ENCODE peak calls at places on chromosome 18, in eight cellular contexts. One of them, this sample, is unnamed. For H3K9me3, the result is how much of the 10 kb centered on the place peaks cover.

GRCh38 chr18:62131305-62131909 is 55.4 kb downstream of the PIGN start:
- DNase-seq in A549: peak
- DNase-seq in K562: peak
- DNase-seq in MM.1S: peak
- DNase-seq in left ventricle myocardium inferior: no peak
- DNase-seq in body of pancreas: peak
- DNase-seq in sigmoid colon: peak
- DNase-seq in esophagus squamous epithelium: no peak
- DNase-seq in this sample: peak

GRCh38 chr18:74342416-74343043 is 26.9 kb downstream of the C18orf63 start:
- DNase-seq in A549: peak
- DNase-seq in K562: peak
- DNase-seq in MM.1S: peak
- DNase-seq in left ventricle myocardium inferior: no peak
- DNase-seq in body of pancreas: peak
- DNase-seq in sigmoid colon: no peak
- DNase-seq in esophagus squamous epithelium: no peak
- DNase-seq in this sample: no peak

GRCh38 chr18:75253784-75254183 is 43.2 kb downstream of the TSHZ1 start:
- DNase-seq in A549: no peak
- DNase-seq in K562: no peak
- DNase-seq in MM.1S: no peak
- DNase-seq in left ventricle myocardium inferior: no peak
- DNase-seq in body of pancreas: no peak
- DNase-seq in sigmoid colon: no peak
- DNase-seq in esophagus squamous epithelium: no peak
- DNase-seq in this sample: no peak

GRCh38 chr18:58592223-58593214 is 36.4 kb downstream of the ALPK2 start:
- DNase-seq in A549: no peak
- DNase-seq in K562: no peak
- DNase-seq in MM.1S: no peak
- DNase-seq in left ventricle myocardium inferior: no peak
- DNase-seq in body of pancreas: no peak
- DNase-seq in sigmoid colon: no peak
- DNase-seq in esophagus squamous epithelium: no peak
- DNase-seq in this sample: no peak

GRCh38 chr18:22106536-22107292 is 62.7 kb upstream of the GATA6 start:
- DNase-seq in A549: peak
- DNase-seq in K562: peak
- DNase-seq in MM.1S: no peak
- DNase-seq in left ventricle myocardium inferior: no peak
- DNase-seq in body of pancreas: peak
- DNase-seq in sigmoid colon: no peak
- DNase-seq in esophagus squamous epithelium: no peak
- DNase-seq in this sample: no peak

GRCh38 chr18:3401669-3402620 is 48.0 kb upstream of the TGIF1 start:
- DNase-seq in A549: no peak
- DNase-seq in K562: no peak
- DNase-seq in MM.1S: no peak
- DNase-seq in left ventricle myocardium inferior: no peak
- DNase-seq in body of pancreas: no peak
- DNase-seq in sigmoid colon: no peak
- DNase-seq in esophagus squamous epithelium: no peak
- DNase-seq in this sample: no peak

GRCh38 chr18:1806884-1807615 is 764.3 kb downstream of the METTL4 start:
- DNase-seq in A549: no peak
- DNase-seq in K562: no peak
- DNase-seq in MM.1S: no peak
- DNase-seq in left ventricle myocardium inferior: no peak
- DNase-seq in body of pancreas: no peak
- DNase-seq in sigmoid colon: no peak
- DNase-seq in esophagus squamous epithelium: no peak
- DNase-seq in this sample: no peak

GRCh38 chr18:79573921-79574491 is 105.6 kb upstream of the CTDP1 start:
- DNase-seq in A549: no peak
- DNase-seq in K562: no peak
- DNase-seq in MM.1S: no peak
- DNase-seq in left ventricle myocardium inferior: no peak
- DNase-seq in body of pancreas: peak
- DNase-seq in sigmoid colon: peak
- DNase-seq in esophagus squamous epithelium: no peak
- DNase-seq in this sample: no peak

GRCh38 chr18:66495844-66496243 is 108.0 kb downstream of the CDH19 start:
- DNase-seq in A549: peak
- DNase-seq in K562: peak
- DNase-seq in MM.1S: peak
- DNase-seq in left ventricle myocardium inferior: peak
- DNase-seq in body of pancreas: peak
- DNase-seq in sigmoid colon: no peak
- DNase-seq in esophagus squamous epithelium: no peak
- DNase-seq in this sample: peak

GRCh38 chr18:21997207-21998143 is 171.9 kb upstream of the GATA6 start:
- DNase-seq in A549: peak
- DNase-seq in K562: peak
- DNase-seq in MM.1S: peak
- DNase-seq in left ventricle myocardium inferior: no peak
- DNase-seq in body of pancreas: peak
- DNase-seq in sigmoid colon: no peak
- DNase-seq in esophagus squamous epithelium: no peak
- DNase-seq in this sample: no peak

GRCh38 chr18:75280427-75281280 is 70.1 kb downstream of the TSHZ1 start:
- DNase-seq in A549: no peak
- DNase-seq in K562: no peak
- DNase-seq in MM.1S: no peak
- DNase-seq in left ventricle myocardium inferior: no peak
- DNase-seq in body of pancreas: no peak
- DNase-seq in sigmoid colon: no peak
- DNase-seq in esophagus squamous epithelium: no peak
- DNase-seq in this sample: no peak

GRCh38 chr18:21241224-21242131 is 554 bp upstream of the GREB1L start:
- DNase-seq in A549: no peak
- DNase-seq in K562: no peak
- DNase-seq in MM.1S: no peak
- DNase-seq in left ventricle myocardium inferior: no peak
- DNase-seq in body of pancreas: no peak
- DNase-seq in sigmoid colon: no peak
- DNase-seq in esophagus squamous epithelium: no peak
- DNase-seq in this sample: no peak

GRCh38 chr18:47387864-47388263 is 136.4 kb upstream of the SKOR2 start:
- DNase-seq in A549: no peak
- DNase-seq in K562: no peak
- DNase-seq in MM.1S: no peak
- DNase-seq in left ventricle myocardium inferior: no peak
- DNase-seq in body of pancreas: no peak
- DNase-seq in sigmoid colon: no peak
- DNase-seq in esophagus squamous epithelium: no peak
- DNase-seq in this sample: no peak

GRCh38 chr18:68316636-68317035 is 398.3 kb downstream of the TMX3 start:
- DNase-seq in A549: no peak
- DNase-seq in K562: no peak
- DNase-seq in MM.1S: no peak
- DNase-seq in left ventricle myocardium inferior: no peak
- DNase-seq in body of pancreas: no peak
- DNase-seq in sigmoid colon: no peak
- DNase-seq in esophagus squamous epithelium: no peak
- DNase-seq in this sample: no peak

GRCh38 chr18:33201509-33201926 is 239.0 kb downstream of the CCDC178 start:
- DNase-seq in A549: peak
- DNase-seq in K562: peak
- DNase-seq in MM.1S: peak
- DNase-seq in left ventricle myocardium inferior: no peak
- DNase-seq in body of pancreas: peak
- DNase-seq in sigmoid colon: no peak
- DNase-seq in esophagus squamous epithelium: no peak
- DNase-seq in this sample: no peak

GRCh38 chr18:26579941-26580618 is 31.7 kb upstream of the KCTD1 start:
- DNase-seq in A549: peak
- DNase-seq in K562: no peak
- DNase-seq in MM.1S: no peak
- DNase-seq in left ventricle myocardium inferior: no peak
- DNase-seq in body of pancreas: peak
- DNase-seq in sigmoid colon: no peak
- DNase-seq in esophagus squamous epithelium: no peak
- DNase-seq in this sample: peak

GRCh38 chr18:42229211-42230210 is 274.5 kb downstream of the PIK3C3 start:
- DNase-seq in A549: no peak
- DNase-seq in K562: no peak
- DNase-seq in MM.1S: no peak
- DNase-seq in left ventricle myocardium inferior: no peak
- DNase-seq in body of pancreas: no peak
- DNase-seq in sigmoid colon: no peak
- DNase-seq in esophagus squamous epithelium: no peak
- DNase-seq in this sample: no peak

GRCh38 chr18:47175283-47175894 is 775 bp downstream of the IER3IP1 start:
- DNase-seq in A549: no peak
- DNase-seq in K562: no peak
- DNase-seq in MM.1S: no peak
- DNase-seq in left ventricle myocardium inferior: no peak
- DNase-seq in body of pancreas: no peak
- DNase-seq in sigmoid colon: no peak
- DNase-seq in esophagus squamous epithelium: no peak
- DNase-seq in this sample: no peak

GRCh38 chr18:2939317-2939716 is 73.6 kb downstream of the LPIN2 start:
- DNase-seq in A549: peak
- DNase-seq in K562: no peak
- DNase-seq in MM.1S: no peak
- DNase-seq in left ventricle myocardium inferior: no peak
- DNase-seq in body of pancreas: peak
- DNase-seq in sigmoid colon: no peak
- DNase-seq in esophagus squamous epithelium: no peak
- DNase-seq in this sample: peak

GRCh38 chr18:68693091-68693815 is 21.7 kb downstream of the TMX3 start:
- DNase-seq in A549: no peak
- DNase-seq in K562: no peak
- DNase-seq in MM.1S: no peak
- DNase-seq in left ventricle myocardium inferior: no peak
- DNase-seq in body of pancreas: no peak
- DNase-seq in sigmoid colon: no peak
- DNase-seq in esophagus squamous epithelium: no peak
- DNase-seq in this sample: no peak

DNA sequence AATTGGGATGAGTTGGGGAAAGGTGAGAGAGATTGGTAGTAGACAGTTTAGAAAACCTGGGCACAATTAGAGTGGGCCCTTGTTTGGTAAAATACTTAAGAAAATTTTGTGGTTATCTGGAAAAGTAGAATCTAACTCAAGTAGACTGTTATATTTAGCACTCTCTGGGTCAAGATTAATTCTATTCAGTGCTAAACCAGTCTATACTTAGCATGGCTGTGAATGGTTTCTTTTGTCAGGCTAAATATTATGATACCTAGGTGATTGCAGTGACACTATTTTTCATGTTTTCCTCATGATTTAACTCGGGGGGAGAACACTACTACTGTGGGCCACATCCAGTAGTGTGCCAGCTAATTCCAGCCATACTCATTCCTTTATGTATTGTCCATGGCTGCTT is 58.9 kb downstream of the KIAA1328 start:
- DNase-seq in A549: no peak
- DNase-seq in K562: no peak
- DNase-seq in MM.1S: no peak
- DNase-seq in left ventricle myocardium inferior: no peak
- DNase-seq in body of pancreas: no peak
- DNase-seq in sigmoid colon: no peak
- DNase-seq in esophagus squamous epithelium: no peak
- DNase-seq in this sample: no peak
- H3K27ac ChIP-seq in A549: no peak
- H3K27ac ChIP-seq in K562: no peak
- H3K27ac ChIP-seq in MM.1S: peak
- H3K27ac ChIP-seq in left ventricle myocardium inferior: no peak
- H3K27ac ChIP-seq in body of pancreas: no peak
- H3K27ac ChIP-seq in sigmoid colon: no peak
- H3K27ac ChIP-seq in esophagus squamous epithelium: no peak
- H3K27ac ChIP-seq in this sample: no peak

DNA sequence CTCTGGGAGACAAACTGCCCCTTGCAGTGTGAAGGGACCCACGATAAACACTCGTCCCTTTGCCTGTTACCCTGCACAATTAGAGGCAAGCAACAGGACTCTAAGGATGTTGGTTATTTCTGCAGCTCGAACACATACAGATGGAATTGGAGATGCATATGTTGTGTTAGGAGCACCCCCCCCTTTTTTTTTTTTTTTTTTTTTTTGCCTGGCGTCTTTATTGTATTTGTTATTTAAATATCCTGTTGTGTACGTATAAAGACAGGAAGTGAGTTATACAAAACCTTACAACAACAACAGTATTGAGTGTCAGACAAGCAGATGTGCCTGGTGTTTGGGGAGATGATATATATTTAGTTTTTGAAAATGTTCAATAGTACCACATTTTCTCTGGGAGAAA is 23.0 kb upstream of the ZNF516 start:
- DNase-seq in A549: no peak
- DNase-seq in K562: no peak
- DNase-seq in MM.1S: no peak
- DNase-seq in left ventricle myocardium inferior: no peak
- DNase-seq in body of pancreas: no peak
- DNase-seq in sigmoid colon: no peak
- DNase-seq in esophagus squamous epithelium: no peak
- DNase-seq in this sample: no peak
- H3K4me3 ChIP-seq in A549: no peak
- H3K4me3 ChIP-seq in K562: no peak
- H3K4me3 ChIP-seq in MM.1S: no peak
- H3K4me3 ChIP-seq in left ventricle myocardium inferior: peak
- H3K4me3 ChIP-seq in body of pancreas: no peak
- H3K4me3 ChIP-seq in sigmoid colon: peak
- H3K4me3 ChIP-seq in esophagus squamous epithelium: peak
- H3K4me3 ChIP-seq in this sample: no peak

GRCh38 chr18:35352778-35353177 is 8.6 kb upstream of the ZNF24 start:
- DNase-seq in A549: no peak
- DNase-seq in K562: no peak
- DNase-seq in MM.1S: no peak
- DNase-seq in left ventricle myocardium inferior: no peak
- DNase-seq in body of pancreas: no peak
- DNase-seq in sigmoid colon: no peak
- DNase-seq in esophagus squamous epithelium: no peak
- DNase-seq in this sample: no peak
- H3K9me3 ChIP-seq in A549: under half
- H3K9me3 ChIP-seq in K562: under half
- H3K9me3 ChIP-seq in MM.1S: under half
- H3K9me3 ChIP-seq in left ventricle myocardium inferior: under half
- H3K9me3 ChIP-seq in body of pancreas: under half
- H3K9me3 ChIP-seq in sigmoid colon: under half
- H3K9me3 ChIP-seq in esophagus squamous epithelium: under half
- H3K9me3 ChIP-seq in this sample: under half

GRCh38 chr18:9653390-9653789 is 39.0 kb upstream of the PPP4R1 start:
- DNase-seq in A549: no peak
- DNase-seq in K562: no peak
- DNase-seq in MM.1S: no peak
- DNase-seq in left ventricle myocardium inferior: peak
- DNase-seq in body of pancreas: peak
- DNase-seq in sigmoid colon: peak
- DNase-seq in esophagus squamous epithelium: no peak
- DNase-seq in this sample: no peak
- H3K27ac ChIP-seq in A549: no peak
- H3K27ac ChIP-seq in K562: no peak
- H3K27ac ChIP-seq in MM.1S: no peak
- H3K27ac ChIP-seq in left ventricle myocardium inferior: no peak
- H3K27ac ChIP-seq in body of pancreas: peak
- H3K27ac ChIP-seq in sigmoid colon: no peak
- H3K27ac ChIP-seq in esophagus squamous epithelium: peak
- H3K27ac ChIP-seq in this sample: no peak